ENCODE peak calls at places on chromosomes 12 and 14, in ten cellular contexts. L is HuH-7; M is H4; O is glomerular endothelial cell; T is endodermal cell; C is activated CD8-positive, alpha-beta memory T cell treated with anti-CD3 and anti-CD28 coated beads, Interleukin-2, amount 50 U/mL, for 48 hours; N is stimulated activated CD4-positive, alpha-beta T cell treated with anti-CD3 and anti-CD28 coated beads, Interleukin-2, amount 100 ng/mL, for 48 hours; Z is naive thymus-derived CD8-positive, alpha-beta T cell; I is putamen; R is activated CD4-positive, alpha-beta T cell treated with anti-CD3 and anti-CD28 coated beads, Interleukin-2, amount 50 U/mL, for 1 hour. G is an unnamed sample.

GRCh38 chr14:55297611-55298323 is 26.5 kb downstream of the FBXO34 start:
- DNase-seq in I (no peak), T (no peak), O (no peak), R (peak), C (no peak), M (no peak), Z (no peak), L (no peak), N (no peak), G (no peak)

GRCh38 chr12:27551172-27551840 is 27.3 kb downstream of the PPFIBP1 start:
- DNase-seq in T (no peak), R (no peak), M (no peak), C (no peak), N (no peak), L (no peak), I (no peak), O (no peak), Z (no peak), G (no peak)

GRCh38 chr14:68546839-68547238 is 246.0 kb downstream of the ZFP36L1 start:
- DNase-seq in M (no peak), L (no peak), C (no peak), O (no peak), Z (no peak), R (no peak), T (no peak), I (no peak), N (no peak), G (no peak)

GRCh38 chr14:88914956-88915355 is 90.5 kb downstream of the TTC8 start:
- DNase-seq in O (no peak), C (no peak), L (no peak), M (no peak), I (no peak), T (no peak), N (no peak), R (no peak), Z (no peak), G (no peak)

GRCh38 chr12:39329876-39330275 is 113.0 kb downstream of the KIF21A start:
- DNase-seq in O (no peak), I (no peak), M (no peak), L (no peak), N (no peak), Z (no peak), T (no peak), C (no peak), R (no peak), G (no peak)

GRCh38 chr12:49358548-49359141 is 8.6 kb upstream of the SPATS2 start:
- DNase-seq in Z (no peak), C (peak), T (peak), R (peak), I (no peak), O (no peak), L (no peak), M (peak), N (no peak), G (peak)

GRCh38 chr12:110244372-110244771 is 36.7 kb upstream of the ATP2A2 start:
- DNase-seq in L (no peak), R (no peak), N (no peak), Z (no peak), M (no peak), I (no peak), O (no peak), T (no peak), C (no peak), G (no peak)

GRCh38 chr12:76275511-76276093 is 72.6 kb downstream of the BBS10 start:
- DNase-seq in Z (no peak), C (no peak), M (no peak), R (no peak), O (no peak), T (peak), L (no peak), I (no peak), N (no peak), G (peak)

GRCh38 chr14:52069617-52070431 is 965 bp upstream of the NID2 start:
- DNase-seq in I (no peak), R (no peak), M (peak), C (peak), T (no peak), L (no peak), N (no peak), Z (no peak), O (no peak), G (no peak)